ENCODE peak calls at places on chromosomes 13 and 19, in seven cellular contexts. D, J, C, E, W, Q and M are unnamed samples. For H3K27me3, the result is how much of the 10 kb centered on the place peaks cover.

GRCh38 chr13:73259061-73259908 is 200.5 kb downstream of the KLF5 start:
- DNase-seq in C (peak), Q (no peak), E (no peak), W (no peak), J (no peak), D (no peak), M (no peak)

GRCh38 chr13:110575322-110576069 is 14.0 kb upstream of the RAB20 start:
- DNase-seq in J (no peak), Q (no peak), C (no peak), E (peak), W (peak), D (no peak), M (no peak)

GRCh38 chr19:15161028-15161984 is 39.5 kb downstream of the NOTCH3 start:
- DNase-seq in D (no peak), J (no peak), Q (no peak), W (no peak), C (no peak), E (no peak), M (no peak)

GRCh38 chr19:28472111-28472510 is 740.8 kb downstream of the UQCRFS1 start:
- DNase-seq in Q (no peak), C (peak), W (no peak), J (no peak), E (no peak), D (no peak), M (no peak)

GRCh38 chr13:46721054-46721453 is 75.9 kb downstream of the ESD start:
- DNase-seq in W (peak), E (peak), C (no peak), Q (peak), D (no peak), J (peak), M (peak)

GRCh38 chr13:32720026-32720425 is 133.8 kb downstream of the PDS5B start:
- DNase-seq in C (no peak), E (no peak), J (no peak), W (no peak), D (no peak), Q (no peak), M (no peak)

GRCh38 chr13:34156841-34157365 is 339.0 kb downstream of the RFC3 start:
- DNase-seq in C (peak), D (peak), E (peak), W (peak), J (no peak), Q (no peak), M (peak)

GRCh38 chr13:79340490-79340889 is 65.6 kb downstream of the RBM26 start:
- DNase-seq in J (no peak), W (no peak), C (no peak), Q (no peak), D (no peak), E (no peak), M (no peak)

GRCh38 chr13:59111711-59112110 is 1052.0 kb downstream of the DIAPH3 start:
- DNase-seq in C (peak), E (peak), D (no peak), Q (no peak), J (no peak), W (no peak), M (no peak)

GRCh38 chr13:27211271-27211670 is 39.7 kb upstream of the USP12 start:
- DNase-seq in E (no peak), D (no peak), Q (no peak), J (no peak), W (no peak), C (no peak), M (no peak)

GRCh38 chr13:42211704-42212103 is 60.2 kb upstream of the AKAP11 start:
- DNase-seq in D (no peak), C (peak), J (no peak), W (no peak), E (peak), Q (no peak), M (no peak)

GRCh38 chr13:49936943-49937273 is 768 bp upstream of the SPRYD7 start:
- DNase-seq in W (no peak), J (no peak), Q (peak), D (no peak), C (no peak), E (no peak), M (no peak)

GRCh38 chr19:8363803-8364771 is at the start of gene ANGPTL4:
- DNase-seq in J (peak), D (no peak), E (peak), W (peak), Q (peak), C (no peak), M (peak)

GRCh38 chr13:106555631-106556328 is 12.2 kb downstream of the ARGLU1 start:
- DNase-seq in J (no peak), C (no peak), W (no peak), Q (no peak), D (no peak), E (no peak), M (no peak)

GRCh38 chr19:18009412-18010066 is 1.6 kb downstream of the ARRDC2 start:
- DNase-seq in W (no peak), Q (no peak), E (no peak), J (no peak), D (no peak), C (no peak), M (no peak)

GRCh38 chr13:30224732-30225131 is 82.6 kb downstream of the KATNAL1 start:
- DNase-seq in W (no peak), D (no peak), J (no peak), C (no peak), Q (no peak), E (peak), M (no peak)

GRCh38 chr13:40334616-40335015 is 331.8 kb downstream of the FOXO1 start:
- DNase-seq in Q (no peak), J (no peak), E (no peak), D (no peak), W (no peak), C (no peak), M (no peak)

GRCh38 chr19:17184381-17184841 is 30.7 kb upstream of the USE1 start:
- DNase-seq in D (no peak), E (no peak), W (no peak), J (peak), Q (no peak), C (no peak), M (no peak)

GRCh38 chr13:21683034-21683733 is 12.3 kb downstream of the FGF9 start:
- DNase-seq in W (no peak), C (peak), E (peak), Q (no peak), J (no peak), D (no peak), M (no peak)

GRCh38 chr13:69107436-69107835 is 1000.2 kb upstream of the ATXN8OS start:
- DNase-seq in C (no peak), D (no peak), J (no peak), E (no peak), Q (no peak), W (no peak), M (no peak)

GRCh38 chr13:72754111-72754510 is 26.4 kb downstream of the BORA start:
- DNase-seq in J (no peak), C (no peak), D (no peak), W (no peak), Q (no peak), E (no peak), M (no peak)

GRCh38 chr13:99911965-99912566 is 59.5 kb downstream of the ZIC5 start:
- DNase-seq in D (no peak), C (no peak), J (no peak), Q (no peak), E (no peak), W (no peak), M (no peak)

GRCh38 chr19:27744926-27745844 is 1467.8 kb downstream of the UQCRFS1 start:
- DNase-seq in C (no peak), J (no peak), Q (no peak), W (no peak), D (no peak), E (no peak), M (no peak)

GRCh38 chr13:114112231-114112825 is 20.1 kb downstream of the RASA3 start:
- DNase-seq in Q (no peak), D (no peak), E (no peak), J (no peak), W (no peak), C (no peak), M (peak)

GRCh38 chr19:19062454-19063182 is 1.2 kb upstream of the SLC25A42 start:
- DNase-seq in W (no peak), Q (no peak), J (no peak), E (peak), D (no peak), C (no peak), M (no peak)

GRCh38 chr13:42626461-42626860 is 52.5 kb downstream of the TNFSF11 start:
- DNase-seq in C (no peak), E (no peak), J (no peak), Q (no peak), D (no peak), W (no peak), M (no peak)

GRCh38 chr19:13153627-13154240 is 3.5 kb downstream of the IER2 start:
- DNase-seq in E (no peak), J (peak), C (no peak), Q (peak), D (no peak), W (no peak), M (no peak)

GRCh38 chr13:25648996-25649633 is 277.3 kb downstream of the ATP8A2 start:
- DNase-seq in D (no peak), E (no peak), J (no peak), C (no peak), Q (no peak), W (no peak), M (no peak)

GRCh38 chr13:98157188-98157587 is 14.3 kb downstream of the FARP1 start:
- DNase-seq in J (no peak), D (no peak), W (no peak), E (no peak), C (no peak), Q (no peak), M (no peak)

GRCh38 chr13:105278797-105279425 is 1256.6 kb downstream of the EFNB2 start:
- DNase-seq in W (no peak), E (no peak), D (no peak), J (no peak), C (no peak), Q (peak), M (no peak)

GRCh38 chr13:29607465-29607864 is 12.0 kb upstream of the SLC7A1 start:
- DNase-seq in C (no peak), W (no peak), D (no peak), J (no peak), Q (no peak), E (no peak), M (no peak)

GRCh38 chr13:34867590-34867989 is 74.5 kb upstream of the NBEA start:
- DNase-seq in Q (no peak), J (no peak), D (no peak), C (no peak), E (peak), W (no peak), M (no peak)

GRCh38 chr19:15299568-15300409 is 32.5 kb downstream of the BRD4 start:
- DNase-seq in D (no peak), Q (no peak), E (peak), C (peak), J (no peak), W (no peak), M (no peak)

GRCh38 chr13:28320884-28321574 is 173.9 kb downstream of the FLT1 start:
- DNase-seq in E (no peak), Q (no peak), J (no peak), D (no peak), W (no peak), C (no peak), M (no peak)

GRCh38 chr13:113283904-113284303 is 13.1 kb upstream of the LAMP1 start:
- DNase-seq in J (no peak), E (no peak), Q (no peak), D (no peak), W (no peak), C (no peak), M (no peak)

GRCh38 chr19:48806518-48806817 is 4.4 kb downstream of the BCAT2 start:
- DNase-seq in J (peak), E (peak), W (no peak), D (no peak), Q (no peak), C (no peak), M (no peak)

GRCh38 chr19:31761281-31761913 is 412.2 kb upstream of the TSHZ3 start:
- DNase-seq in W (no peak), C (no peak), Q (no peak), D (no peak), E (no peak), J (no peak), M (no peak)

GRCh38 chr19:709965-710714 is 1.4 kb downstream of the PALM start:
- DNase-seq in J (no peak), E (no peak), Q (no peak), W (peak), D (no peak), C (no peak), M (peak)
- H3K27me3 ChIP-seq in J (under half), E (under half), Q (under half), W (under half), D (under half), C (under half), M (under half)

GRCh38 chr19:55442372-55443044 is 592 bp downstream of the SHISA7 start:
- DNase-seq in J (peak), W (no peak), D (no peak), E (no peak), Q (no peak), C (no peak), M (no peak)
- H3K27me3 ChIP-seq in J (under half), W (half or more), D (under half), E (under half), Q (half or more), C (under half), M (half or more)

GRCh38 chr19:11244846-11245589 is 5.6 kb downstream of the ANGPTL8 start:
- DNase-seq in C (no peak), J (no peak), W (no peak), D (no peak), E (no peak), Q (no peak), M (no peak)
- H3K27me3 ChIP-seq in C (under half), J (under half), W (under half), D (under half), E (under half), Q (under half), M (under half)

DNA sequence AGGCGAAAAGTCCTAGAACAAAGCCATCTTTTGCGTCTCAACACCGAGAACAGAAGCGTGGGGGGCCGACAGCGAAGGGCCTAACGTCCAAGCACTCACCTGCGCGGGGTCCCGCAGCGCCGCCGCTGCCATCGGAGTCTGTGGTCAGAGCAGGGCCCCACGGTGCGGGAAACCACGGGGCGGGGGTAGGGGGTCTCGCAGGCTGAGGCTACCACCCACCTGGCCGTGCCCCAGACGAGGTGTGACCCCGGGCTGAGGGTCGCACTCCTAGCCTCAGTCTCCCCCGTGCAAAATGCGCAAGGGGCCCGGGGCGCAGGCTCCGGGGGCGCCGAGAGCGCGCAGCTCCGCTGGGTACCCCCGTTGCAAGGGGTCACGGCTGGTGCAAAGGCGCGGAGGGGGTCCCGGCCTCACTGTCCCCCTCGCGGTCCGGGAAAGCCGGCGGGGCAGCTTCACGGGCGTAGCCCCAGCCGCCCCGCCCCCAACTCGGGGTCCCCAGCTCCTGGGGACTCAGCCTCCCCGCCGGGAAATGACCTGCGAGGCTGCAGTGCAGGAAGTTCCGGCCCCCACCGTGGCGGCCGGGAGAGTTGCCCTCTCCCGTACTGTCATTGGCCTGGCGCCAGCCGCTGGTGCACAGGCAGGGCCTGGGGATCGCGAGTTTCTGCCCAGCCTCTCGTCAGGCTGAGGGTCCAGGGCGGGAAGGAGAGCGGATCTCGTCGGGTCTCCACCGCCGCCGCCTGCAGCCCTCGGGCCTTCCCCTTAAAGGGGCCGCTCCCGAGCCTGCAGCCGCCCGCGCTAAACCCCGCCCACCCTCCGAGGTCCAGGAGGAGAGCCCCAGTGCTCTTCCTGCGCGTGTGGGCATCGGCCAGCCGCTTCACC is at the start of gene ZNF792:
- DNase-seq in J (peak), W (peak), E (peak), D (no peak), C (no peak), Q (peak), M (peak)
- H3K27me3 ChIP-seq in J (under half), W (under half), E (under half), D (under half), C (under half), Q (under half), M (under half)

GRCh38 chr19:1070931-1071791 is 4.2 kb downstream of the ARHGAP45 start:
- DNase-seq in D (no peak), W (no peak), J (no peak), Q (no peak), E (no peak), C (no peak), M (no peak)
- H3K27me3 ChIP-seq in D (under half), W (half or more), J (under half), Q (under half), E (under half), C (under half), M (half or more)

GRCh38 chr13:48588120-48588519 is 55.2 kb upstream of the RCBTB2 start:
- DNase-seq in D (no peak), J (no peak), C (no peak), Q (no peak), E (no peak), W (no peak), M (no peak)
- H3K27me3 ChIP-seq in D (under half), J (under half), C (under half), Q (under half), E (under half), W (under half), M (under half)